ENCODE peak calls at places on chromosomes 2 and 18, in four cellular contexts. One of them, this sample, is unnamed.

GRCh38 chr2:241812730-241813079 is 3.7 kb downstream of the NEU4 start:
- DNase-seq in AG10803: no peak
- DNase-seq in IMR-90: no peak
- DNase-seq in CD4-positive, alpha-beta T cell: no peak
- DNase-seq in this sample: no peak

GRCh38 chr18:35042389-35043066 is 1.3 kb downstream of the MAPRE2 start:
- DNase-seq in AG10803: no peak
- DNase-seq in IMR-90: no peak
- DNase-seq in CD4-positive, alpha-beta T cell: no peak
- DNase-seq in this sample: no peak

GRCh38 chr2:27804146-27804545 is 32.6 kb downstream of the MRPL33 start:
- DNase-seq in AG10803: peak; percentile 68
- DNase-seq in IMR-90: peak; percentile 60
- DNase-seq in CD4-positive, alpha-beta T cell: no peak
- DNase-seq in this sample: peak; percentile 26

GRCh38 chr18:424071-424868 is 76.2 kb downstream of the COLEC12 start:
- DNase-seq in AG10803: peak; percentile 76
- DNase-seq in IMR-90: no peak
- DNase-seq in CD4-positive, alpha-beta T cell: no peak
- DNase-seq in this sample: no peak

GRCh38 chr18:36593001-36593400 is 235.8 kb downstream of the TPGS2 start:
- DNase-seq in AG10803: peak; percentile 42
- DNase-seq in IMR-90: peak; percentile 15
- DNase-seq in CD4-positive, alpha-beta T cell: no peak
- DNase-seq in this sample: peak; percentile 35

GRCh38 chr2:233107906-233108305 is 47.8 kb downstream of the INPP5D start:
- DNase-seq in AG10803: no peak
- DNase-seq in IMR-90: no peak
- DNase-seq in CD4-positive, alpha-beta T cell: no peak
- DNase-seq in this sample: no peak

GRCh38 chr2:105537466-105537865 is 138.6 kb upstream of the FHL2 start:
- DNase-seq in AG10803: no peak
- DNase-seq in IMR-90: no peak
- DNase-seq in CD4-positive, alpha-beta T cell: no peak
- DNase-seq in this sample: no peak

GRCh38 chr2:18083806-18084205 is 205.3 kb downstream of the KCNS3 start:
- DNase-seq in AG10803: no peak
- DNase-seq in IMR-90: no peak
- DNase-seq in CD4-positive, alpha-beta T cell: no peak
- DNase-seq in this sample: no peak

GRCh38 chr2:21036708-21037670 is 6.9 kb downstream of the APOB start:
- DNase-seq in AG10803: no peak
- DNase-seq in IMR-90: no peak
- DNase-seq in CD4-positive, alpha-beta T cell: no peak
- DNase-seq in this sample: no peak

GRCh38 chr18:76973512-76974302 is 151.3 kb downstream of the ZNF236 start:
- DNase-seq in AG10803: no peak
- DNase-seq in IMR-90: no peak
- DNase-seq in CD4-positive, alpha-beta T cell: no peak
- DNase-seq in this sample: no peak

GRCh38 chr2:162308747-162309503 is 9.6 kb downstream of the IFIH1 start:
- DNase-seq in AG10803: no peak
- DNase-seq in IMR-90: no peak
- DNase-seq in CD4-positive, alpha-beta T cell: no peak
- DNase-seq in this sample: no peak

GRCh38 chr2:25790074-25790473 is 88.2 kb downstream of the ASXL2 start:
- DNase-seq in AG10803: no peak
- DNase-seq in IMR-90: peak; percentile 15
- DNase-seq in CD4-positive, alpha-beta T cell: no peak
- DNase-seq in this sample: no peak

GRCh38 chr2:175187378-175187777 is 5.9 kb upstream of the ATP5MC3 start:
- DNase-seq in AG10803: no peak
- DNase-seq in IMR-90: peak; percentile 11
- DNase-seq in CD4-positive, alpha-beta T cell: no peak
- DNase-seq in this sample: peak; percentile 50

GRCh38 chr2:31475692-31476091 is 61.1 kb upstream of the XDH start:
- DNase-seq in AG10803: peak; percentile 69
- DNase-seq in IMR-90: peak; percentile 76
- DNase-seq in CD4-positive, alpha-beta T cell: no peak
- DNase-seq in this sample: peak; percentile 90

GRCh38 chr18:55907352-55908045 is 319.5 kb upstream of the TCF4 start:
- DNase-seq in AG10803: peak; percentile 26
- DNase-seq in IMR-90: peak; percentile 13
- DNase-seq in CD4-positive, alpha-beta T cell: no peak
- DNase-seq in this sample: no peak

GRCh38 chr2:114046373-114046772 is 156.5 kb downstream of the ACTR3 start:
- DNase-seq in AG10803: no peak
- DNase-seq in IMR-90: no peak
- DNase-seq in CD4-positive, alpha-beta T cell: no peak
- DNase-seq in this sample: no peak

GRCh38 chr18:3808985-3809780 is 359.2 kb downstream of the TGIF1 start:
- DNase-seq in AG10803: no peak
- DNase-seq in IMR-90: no peak
- DNase-seq in CD4-positive, alpha-beta T cell: no peak
- DNase-seq in this sample: no peak

GRCh38 chr2:62968168-62968567 is 82.5 kb upstream of the OTX1 start:
- DNase-seq in AG10803: no peak
- DNase-seq in IMR-90: no peak
- DNase-seq in CD4-positive, alpha-beta T cell: no peak
- DNase-seq in this sample: no peak

GRCh38 chr2:76169985-76170384 is 459.3 kb upstream of the GCFC2 start:
- DNase-seq in AG10803: no peak
- DNase-seq in IMR-90: no peak
- DNase-seq in CD4-positive, alpha-beta T cell: no peak
- DNase-seq in this sample: no peak

GRCh38 chr18:12843420-12844346 is 40.4 kb downstream of the PTPN2 start:
- DNase-seq in AG10803: peak; percentile 43
- DNase-seq in IMR-90: no peak
- DNase-seq in CD4-positive, alpha-beta T cell: no peak
- DNase-seq in this sample: no peak

GRCh38 chr2:190344275-190344827 is 962 bp downstream of the INPP1 start:
- DNase-seq in AG10803: peak; percentile 31
- DNase-seq in IMR-90: no peak
- DNase-seq in CD4-positive, alpha-beta T cell: no peak
- DNase-seq in this sample: peak; percentile 7

GRCh38 chr2:202945-203344 is 60.9 kb downstream of the SH3YL1 start:
- DNase-seq in AG10803: no peak
- DNase-seq in IMR-90: no peak
- DNase-seq in CD4-positive, alpha-beta T cell: no peak
- DNase-seq in this sample: no peak

GRCh38 chr2:134705861-134706586 is 12.8 kb downstream of the TMEM163 start:
- DNase-seq in AG10803: no peak
- DNase-seq in IMR-90: no peak
- DNase-seq in CD4-positive, alpha-beta T cell: no peak
- DNase-seq in this sample: no peak

GRCh38 chr2:15058015-15058414 is 425.5 kb downstream of the LRATD1 start:
- DNase-seq in AG10803: no peak
- DNase-seq in IMR-90: no peak
- DNase-seq in CD4-positive, alpha-beta T cell: no peak
- DNase-seq in this sample: no peak
- TF ChIP-seq CTCF in AG10803: peak; percentile 38
- TF ChIP-seq CTCF in IMR-90: peak; percentile 29
- TF ChIP-seq CTCF in CD4-positive, alpha-beta T cell: no peak
- TF ChIP-seq CTCF in this sample: peak; percentile 63

GRCh38 chr18:14978191-14978590 is 230.2 kb downstream of the ANKRD30B start:
- DNase-seq in AG10803: no peak
- DNase-seq in IMR-90: no peak
- DNase-seq in CD4-positive, alpha-beta T cell: no peak
- DNase-seq in this sample: no peak

GRCh38 chr18:14979875-14980274 is 231.9 kb downstream of the ANKRD30B start:
- DNase-seq in AG10803: no peak
- DNase-seq in IMR-90: no peak
- DNase-seq in CD4-positive, alpha-beta T cell: no peak
- DNase-seq in this sample: no peak

GRCh38 chr18:14975431-14975830 is 227.5 kb downstream of the ANKRD30B start:
- DNase-seq in AG10803: no peak
- DNase-seq in IMR-90: no peak
- DNase-seq in CD4-positive, alpha-beta T cell: no peak
- DNase-seq in this sample: no peak

GRCh38 chr18:14976736-14977430 is 228.9 kb downstream of the ANKRD30B start:
- DNase-seq in AG10803: peak; percentile 26
- DNase-seq in IMR-90: no peak
- DNase-seq in CD4-positive, alpha-beta T cell: no peak
- DNase-seq in this sample: no peak

GRCh38 chr18:14978962-14979535 is 231.1 kb downstream of the ANKRD30B start:
- DNase-seq in AG10803: peak; percentile 54
- DNase-seq in IMR-90: no peak
- DNase-seq in CD4-positive, alpha-beta T cell: no peak
- DNase-seq in this sample: no peak
- TF ChIP-seq CTCF in AG10803: peak; percentile 57
- TF ChIP-seq CTCF in IMR-90: no peak
- TF ChIP-seq CTCF in CD4-positive, alpha-beta T cell: no peak
- TF ChIP-seq CTCF in this sample: peak; percentile 47

DNA sequence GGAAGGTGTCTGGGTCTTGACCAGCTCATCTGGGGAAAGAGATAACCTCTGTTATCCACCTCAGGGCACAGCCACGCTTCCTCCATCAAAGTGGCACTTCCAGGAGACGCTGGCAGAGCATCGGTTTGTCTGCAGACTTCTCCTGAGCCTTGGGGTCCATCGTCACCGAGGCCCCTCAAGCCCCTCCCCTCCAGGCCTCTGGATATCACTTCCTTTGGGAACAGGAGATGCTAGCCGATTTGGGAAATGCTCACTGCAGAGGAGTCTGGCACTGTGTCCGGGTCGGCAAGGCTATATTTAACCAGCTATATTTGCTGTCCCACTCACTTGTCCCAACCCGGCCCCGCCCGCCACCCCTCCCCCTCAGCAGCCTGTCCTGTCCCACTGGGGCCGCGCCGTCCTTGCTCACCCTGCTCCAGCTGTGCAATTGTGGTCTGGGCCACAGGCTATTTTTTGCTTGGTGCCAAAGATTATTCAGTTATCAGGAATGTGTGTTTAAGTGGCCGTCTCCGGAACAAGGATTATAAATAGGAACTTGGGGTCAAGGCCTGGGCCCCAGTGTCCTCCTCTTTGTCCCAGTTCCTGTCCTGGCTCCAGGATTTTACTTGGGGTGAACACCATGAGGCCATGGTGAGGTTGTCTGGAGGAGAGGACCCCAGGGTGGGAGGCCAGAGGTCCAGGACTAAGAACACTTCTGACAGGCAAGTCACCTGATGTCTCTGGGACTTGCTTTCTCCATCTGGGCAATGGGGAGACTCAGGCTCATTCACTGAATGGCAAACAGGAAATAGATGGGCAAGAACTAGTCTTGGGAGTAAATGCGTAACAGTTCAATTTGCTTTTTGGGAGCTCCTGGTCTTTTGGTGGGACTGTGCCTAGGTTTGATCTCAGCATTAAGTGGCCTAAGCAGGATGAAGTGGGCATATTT is 263.6 kb downstream of the DYSF start:
- DNase-seq in AG10803: peak; percentile 93
- DNase-seq in IMR-90: peak; percentile 44
- DNase-seq in CD4-positive, alpha-beta T cell: no peak
- DNase-seq in this sample: peak; percentile 88
- TF ChIP-seq CTCF in AG10803: no peak
- TF ChIP-seq CTCF in IMR-90: no peak
- TF ChIP-seq CTCF in CD4-positive, alpha-beta T cell: no peak
- TF ChIP-seq CTCF in this sample: no peak

GRCh38 chr2:193627187-193627917 is 1432.6 kb upstream of the TMEFF2 start:
- DNase-seq in AG10803: no peak
- DNase-seq in IMR-90: no peak
- DNase-seq in CD4-positive, alpha-beta T cell: no peak
- DNase-seq in this sample: no peak

GRCh38 chr2:193627918-193628254 is 1433.2 kb upstream of the TMEFF2 start:
- DNase-seq in AG10803: no peak
- DNase-seq in IMR-90: no peak
- DNase-seq in CD4-positive, alpha-beta T cell: no peak
- DNase-seq in this sample: no peak
- TF ChIP-seq CTCF in AG10803: no peak
- TF ChIP-seq CTCF in IMR-90: no peak
- TF ChIP-seq CTCF in CD4-positive, alpha-beta T cell: no peak
- TF ChIP-seq CTCF in this sample: no peak

GRCh38 chr2:120204945-120205670 is 18.1 kb downstream of the TMEM185B start:
- DNase-seq in AG10803: no peak
- DNase-seq in IMR-90: no peak
- DNase-seq in CD4-positive, alpha-beta T cell: no peak
- DNase-seq in this sample: no peak

GRCh38 chr2:120205901-120206581 is 17.2 kb downstream of the TMEM185B start:
- DNase-seq in AG10803: no peak
- DNase-seq in IMR-90: no peak
- DNase-seq in CD4-positive, alpha-beta T cell: no peak
- DNase-seq in this sample: no peak

GRCh38 chr2:120203341-120204021 is 19.7 kb downstream of the TMEM185B start:
- DNase-seq in AG10803: no peak
- DNase-seq in IMR-90: no peak
- DNase-seq in CD4-positive, alpha-beta T cell: no peak
- DNase-seq in this sample: no peak

GRCh38 chr2:120204417-120204816 is 18.8 kb downstream of the TMEM185B start:
- DNase-seq in AG10803: no peak
- DNase-seq in IMR-90: no peak
- DNase-seq in CD4-positive, alpha-beta T cell: no peak
- DNase-seq in this sample: no peak

GRCh38 chr2:120204022-120204405 is 19.2 kb downstream of the TMEM185B start:
- DNase-seq in AG10803: no peak
- DNase-seq in IMR-90: no peak
- DNase-seq in CD4-positive, alpha-beta T cell: no peak
- DNase-seq in this sample: no peak
- TF ChIP-seq CTCF in AG10803: peak; percentile 12
- TF ChIP-seq CTCF in IMR-90: peak; percentile 5
- TF ChIP-seq CTCF in CD4-positive, alpha-beta T cell: no peak
- TF ChIP-seq CTCF in this sample: peak; percentile 55

DNA sequence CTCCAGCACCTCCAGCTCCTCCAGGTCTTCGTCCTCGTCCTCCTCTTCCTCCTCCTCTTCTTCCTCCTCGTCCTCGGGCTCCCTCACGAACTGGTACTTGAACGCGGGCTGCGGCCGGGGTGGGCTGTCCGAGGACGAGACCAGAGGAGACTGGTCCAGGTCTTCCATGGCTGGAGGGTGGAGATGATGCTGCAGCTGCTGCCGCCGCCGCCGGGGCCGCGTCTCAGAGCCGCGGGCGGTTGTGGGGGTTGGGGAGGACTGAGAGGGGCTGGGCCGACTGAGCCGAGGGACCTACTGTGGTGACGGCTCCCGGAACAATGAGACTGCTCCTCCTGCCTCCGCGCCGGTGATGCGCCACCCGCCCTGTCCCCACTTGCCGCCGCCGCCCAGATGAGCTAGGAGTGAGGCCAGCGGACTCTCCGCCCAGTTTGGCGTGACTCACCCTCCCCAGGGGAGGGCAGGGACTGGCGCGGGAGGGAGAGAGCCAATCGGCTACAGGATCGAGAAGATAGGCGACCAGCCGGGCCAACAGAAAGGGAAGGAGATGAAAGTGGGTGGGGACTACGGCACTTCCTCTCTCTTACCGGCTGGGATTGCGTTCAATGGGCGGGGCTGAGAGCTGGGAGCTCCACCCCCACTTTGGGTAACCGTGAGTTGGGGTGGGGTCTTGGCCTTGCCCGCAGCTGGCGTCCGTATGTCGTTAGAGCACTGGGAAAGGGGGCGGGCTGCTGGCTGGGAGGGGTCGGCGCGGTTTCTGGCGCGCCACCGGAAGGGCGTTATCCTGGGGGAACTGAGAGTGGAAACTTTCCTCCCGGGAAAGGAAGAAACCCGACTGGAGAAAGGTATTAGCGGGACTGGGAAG is at the start of gene RTN4:
- DNase-seq in AG10803: peak; percentile 99
- DNase-seq in IMR-90: peak; percentile 100
- DNase-seq in CD4-positive, alpha-beta T cell: peak; percentile 99
- DNase-seq in this sample: peak; percentile 99
- TF ChIP-seq CTCF in AG10803: no peak
- TF ChIP-seq CTCF in IMR-90: peak; percentile 21
- TF ChIP-seq CTCF in CD4-positive, alpha-beta T cell: no peak
- TF ChIP-seq CTCF in this sample: no peak